ENCODE peak calls at places on chromosome 6, in six cellular contexts. P is H9, Q is mesenchymal stem cell, S is IMR-90, H is H1, Z is trophoblast cell. M is an unnamed sample.

GRCh38 chr6:33075568-33076405 is at the start of gene HLA-DPB1:
- DNase-seq in P (no peak), Q (peak; percentile 75), S (peak; percentile 59), H (no peak), Z (peak; percentile 56), M (peak; percentile 33)

GRCh38 chr6:156731436-156731835 is 45.7 kb upstream of the ARID1B start:
- DNase-seq in P (no peak), Q (peak; percentile 27), S (peak; percentile 86), H (no peak), Z (no peak), M (no peak)

GRCh38 chr6:1560281-1561058 is 49.2 kb upstream of the FOXC1 start:
- DNase-seq in P (no peak), Q (no peak), S (no peak), H (no peak), Z (no peak), M (no peak)

GRCh38 chr6:14787274-14787673 is 458.6 kb upstream of the JARID2 start:
- DNase-seq in P (no peak), Q (no peak), S (no peak), H (no peak), Z (no peak), M (no peak)

GRCh38 chr6:41191569-41191968 is 9.4 kb downstream of the TREML2 start:
- DNase-seq in P (peak; percentile 81), Q (peak; percentile 14), S (no peak), H (no peak), Z (peak; percentile 55), M (no peak)

GRCh38 chr6:22102671-22103070 is 194.2 kb downstream of the PRL start:
- DNase-seq in P (no peak), Q (no peak), S (peak; percentile 27), H (no peak), Z (no peak), M (no peak)

GRCh38 chr6:107644513-107644912 is 154.6 kb downstream of the SOBP start:
- DNase-seq in P (no peak), Q (no peak), S (no peak), H (no peak), Z (peak; percentile 32), M (no peak)

GRCh38 chr6:12423852-12424251 is 133.7 kb downstream of the EDN1 start:
- DNase-seq in P (no peak), Q (peak; percentile 4), S (no peak), H (no peak), Z (peak; percentile 65), M (no peak)

GRCh38 chr6:151494235-151494950 is 576 bp downstream of the CCDC170 start:
- DNase-seq in P (peak; percentile 47), Q (peak; percentile 70), S (peak; percentile 41), H (no peak), Z (peak; percentile 36), M (peak; percentile 17)

GRCh38 chr6:170080828-170081368 is 210.0 kb downstream of the DLL1 start:
- DNase-seq in P (peak; percentile 21), Q (no peak), S (no peak), H (no peak), Z (no peak), M (peak; percentile 87)

GRCh38 chr6:169427856-169428255 is 174.2 kb upstream of the THBS2 start:
- DNase-seq in P (no peak), Q (peak; percentile 78), S (peak; percentile 80), H (no peak), Z (peak; percentile 47), M (peak; percentile 56)

GRCh38 chr6:81814365-81815109 is 62.1 kb upstream of the TENT5A start:
- DNase-seq in P (no peak), Q (peak; percentile 17), S (peak; percentile 9), H (no peak), Z (peak; percentile 34), M (no peak)

GRCh38 chr6:170223718-170224693 is 66.9 kb downstream of the DLL1 start:
- DNase-seq in P (no peak), Q (no peak), S (no peak), H (no peak), Z (peak; percentile 7), M (no peak)

GRCh38 chr6:79421707-79422484 is 115.3 kb downstream of the LCA5 start:
- DNase-seq in P (no peak), Q (peak; percentile 93), S (peak; percentile 92), H (no peak), Z (peak; percentile 52), M (no peak)

GRCh38 chr6:140346461-140346860 is 972.0 kb upstream of the CITED2 start:
- DNase-seq in P (no peak), Q (peak; percentile 55), S (peak; percentile 26), H (no peak), Z (peak; percentile 16), M (no peak)

GRCh38 chr6:145763742-145764141 is 28.4 kb upstream of the EPM2A start:
- DNase-seq in P (no peak), Q (no peak), S (no peak), H (no peak), Z (no peak), M (no peak)

GRCh38 chr6:75084872-75085381 is 120.9 kb downstream of the COL12A1 start:
- DNase-seq in P (peak; percentile 67), Q (no peak), S (no peak), H (no peak), Z (peak; percentile 55), M (peak; percentile 21)

GRCh38 chr6:100296810-100297544 is 167.7 kb downstream of the SIM1 start:
- DNase-seq in P (no peak), Q (peak; percentile 74), S (peak; percentile 80), H (no peak), Z (no peak), M (no peak)

GRCh38 chr6:56863366-56863765 is 91.5 kb upstream of the BEND6 start:
- DNase-seq in P (no peak), Q (peak; percentile 75), S (peak; percentile 89), H (no peak), Z (peak; percentile 40), M (no peak)

GRCh38 chr6:18016698-18017097 is 29.3 kb upstream of the KIF13A start:
- DNase-seq in P (no peak), Q (no peak), S (no peak), H (no peak), Z (peak; percentile 73), M (no peak)

GRCh38 chr6:153625089-153625488 is 414.0 kb upstream of the OPRM1 start:
- DNase-seq in P (no peak), Q (peak; percentile 14), S (no peak), H (no peak), Z (peak; percentile 25), M (peak; percentile 3)

GRCh38 chr6:35967059-35967769 is 46.3 kb upstream of the SRPK1 start:
- DNase-seq in P (no peak), Q (no peak), S (no peak), H (no peak), Z (no peak), M (no peak)

GRCh38 chr6:21942910-21943309 is 349.4 kb downstream of the SOX4 start:
- DNase-seq in P (no peak), Q (peak; percentile 37), S (no peak), H (no peak), Z (no peak), M (no peak)

DNA sequence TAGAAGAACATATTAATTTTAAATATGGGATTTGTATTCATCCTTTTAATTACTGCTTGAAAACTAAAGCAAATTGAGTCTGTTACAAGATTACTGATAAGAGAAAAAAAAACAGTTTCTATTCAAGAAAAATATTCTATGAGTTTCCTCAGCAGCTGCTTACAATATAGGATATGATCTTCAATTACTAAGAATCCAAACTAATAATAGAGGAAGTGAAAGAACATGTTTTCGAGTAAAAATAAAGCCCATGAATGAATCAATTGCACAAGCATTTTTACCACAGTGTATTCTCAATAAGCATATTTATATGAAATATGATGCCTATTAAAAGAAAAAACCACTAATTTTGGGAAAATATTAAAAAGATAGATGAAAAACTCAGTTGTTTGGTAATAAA is 63.4 kb downstream of the AHI1 start:
- DNase-seq in P (no peak), Q (no peak), S (no peak), H (no peak), Z (no peak), M (no peak)
- H3K14ac ChIP-seq in P (no peak overlapping the region), Q (no peak overlapping the region), S (no peak overlapping the region), H (no peak overlapping the region), Z (no peak overlapping the region), M (no peak overlapping the region)

GRCh38 chr6:128570439-128571063 is 50.2 kb upstream of the PTPRK start:
- DNase-seq in P (no peak), Q (peak; percentile 3), S (no peak), H (no peak), Z (peak; percentile 79), M (no peak)
- H2BK120ac ChIP-seq in P (no peak overlapping the region), Q (no peak overlapping the region), S (peak overlapping the region; percentile 45), H (no peak overlapping the region), Z (no peak overlapping the region), M (no peak overlapping the region)

GRCh38 chr6:64497634-64498033 is 862.0 kb downstream of the PHF3 start:
- DNase-seq in P (no peak), Q (no peak), S (no peak), H (no peak), Z (no peak), M (no peak)
- H3K14ac ChIP-seq in P (no peak overlapping the region), Q (no peak overlapping the region), S (no peak overlapping the region), H (no peak overlapping the region), Z (no peak overlapping the region), M (no peak overlapping the region)

DNA sequence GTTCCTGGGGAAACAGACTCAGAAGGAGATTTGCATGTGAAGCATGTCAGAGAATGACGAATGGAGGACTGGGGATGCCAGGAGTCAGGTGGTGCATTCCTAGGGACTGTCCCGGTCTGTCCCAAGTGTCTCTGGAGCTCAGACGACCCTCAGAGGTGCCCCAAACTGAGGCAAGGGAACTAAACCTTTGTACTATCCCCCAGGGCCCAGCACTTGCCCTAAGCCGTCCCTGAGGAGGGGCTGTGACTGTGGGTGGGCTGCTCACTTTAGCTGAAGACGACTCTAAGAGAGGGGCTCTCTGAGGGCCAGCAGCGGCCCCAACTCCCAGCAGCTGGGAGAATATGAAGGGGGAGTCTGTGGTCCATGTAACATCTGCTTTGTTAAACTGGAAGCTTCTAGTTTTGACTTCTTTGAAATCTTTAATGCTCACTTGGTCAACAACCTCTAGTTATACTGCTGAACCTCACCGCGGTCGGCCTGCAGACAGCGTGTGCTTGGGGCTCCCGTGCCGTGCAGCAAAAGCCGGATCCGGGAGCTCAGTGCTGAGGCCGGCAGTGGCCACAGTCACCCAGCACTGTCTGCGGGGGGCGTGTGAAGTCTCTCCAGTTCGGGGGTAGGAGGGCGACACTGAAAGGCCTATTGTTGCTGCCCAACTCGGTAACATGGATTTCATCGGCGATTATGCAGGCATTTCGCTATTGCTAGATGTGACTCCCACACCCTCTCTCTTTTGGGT is 34.2 kb downstream of the TUBB2B start:
- DNase-seq in P (peak; percentile 43), Q (no peak), S (no peak), H (no peak), Z (no peak), M (no peak)
- H2BK120ac ChIP-seq in P (no peak overlapping the region), Q (no peak overlapping the region), S (no peak overlapping the region), H (no peak overlapping the region), Z (no peak overlapping the region), M (no peak overlapping the region)

DNA sequence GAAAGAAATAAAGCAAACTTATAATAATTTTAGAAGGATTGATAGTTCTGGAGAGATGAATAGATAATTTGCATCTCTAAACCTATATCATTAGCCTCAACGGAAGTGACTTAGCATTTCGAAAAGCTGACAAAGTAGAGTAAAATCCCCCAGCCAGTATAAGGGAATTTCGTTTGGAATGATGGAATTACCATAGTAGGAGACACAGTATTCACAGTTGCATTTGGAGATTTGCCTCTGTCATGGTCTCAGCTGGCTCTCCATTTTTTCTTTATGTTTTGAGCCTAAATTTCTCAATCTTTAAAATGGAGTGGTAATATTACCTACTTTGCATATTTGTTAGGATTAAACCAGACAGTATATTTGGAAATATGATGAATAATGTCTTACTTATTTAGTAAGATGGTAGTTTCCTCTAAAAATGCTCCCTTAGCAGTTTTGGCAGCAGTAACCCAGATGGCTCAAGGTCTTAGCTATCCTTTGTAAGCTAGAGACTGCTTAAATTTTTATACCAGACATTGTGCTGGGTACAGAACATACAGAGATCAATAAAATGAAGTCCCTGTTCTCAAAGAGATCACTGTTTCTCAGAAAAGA is 58.2 kb downstream of the SMAP1 start:
- DNase-seq in P (no peak), Q (no peak), S (peak; percentile 42), H (no peak), Z (no peak), M (no peak)
- H3K14ac ChIP-seq in P (no peak overlapping the region), Q (no peak overlapping the region), S (no peak overlapping the region), H (no peak overlapping the region), Z (no peak overlapping the region), M (no peak overlapping the region)

M was measured in neuronal stem cell.